ENCODE peak calls at places on chromosomes 11 and 22, in eight cellular contexts. One of them, this sample, is unnamed.

GRCh38 chr22:42742940-42743339 is 22.3 kb upstream of the A4GALT start:
- DNase-seq in EL: no peak
- DNase-seq in hippocampal formation: no peak
- DNase-seq in activated CD4-positive, alpha-beta T cell treated with anti-CD3 and anti-CD28 coated beads, Interleukin-2, amount 50 U/mL, for 24 hours: no peak
- DNase-seq in HAP-1: no peak
- DNase-seq in retina: no peak
- DNase-seq in HCEC 1CT: no peak
- DNase-seq in AG10803: peak; percentile 61
- DNase-seq in this sample: no peak

GRCh38 chr22:49691256-49691655 is 136.4 kb downstream of the BRD1 start:
- DNase-seq in hippocampal formation: no peak
- DNase-seq in HCEC 1CT: no peak
- DNase-seq in HAP-1: no peak
- DNase-seq in retina: no peak
- DNase-seq in EL: no peak
- DNase-seq in AG10803: no peak
- DNase-seq in activated CD4-positive, alpha-beta T cell treated with anti-CD3 and anti-CD28 coated beads, Interleukin-2, amount 50 U/mL, for 24 hours: no peak
- DNase-seq in this sample: no peak

GRCh38 chr11:131688056-131688693 is 317.8 kb downstream of the NTM start:
- DNase-seq in retina: peak; percentile 91
- DNase-seq in HAP-1: peak; percentile 63
- DNase-seq in AG10803: peak; percentile 55
- DNase-seq in activated CD4-positive, alpha-beta T cell treated with anti-CD3 and anti-CD28 coated beads, Interleukin-2, amount 50 U/mL, for 24 hours: no peak
- DNase-seq in HCEC 1CT: peak; percentile 56
- DNase-seq in EL: peak; percentile 53
- DNase-seq in hippocampal formation: peak; percentile 15
- DNase-seq in this sample: no peak

GRCh38 chr11:69501891-69502860 is 20.7 kb downstream of the LINC01488 start:
- DNase-seq in EL: no peak
- DNase-seq in hippocampal formation: no peak
- DNase-seq in activated CD4-positive, alpha-beta T cell treated with anti-CD3 and anti-CD28 coated beads, Interleukin-2, amount 50 U/mL, for 24 hours: no peak
- DNase-seq in HCEC 1CT: no peak
- DNase-seq in AG10803: no peak
- DNase-seq in retina: no peak
- DNase-seq in HAP-1: no peak
- DNase-seq in this sample: no peak

GRCh38 chr22:46473021-46473779 is 64.2 kb downstream of the CELSR1 start:
- DNase-seq in HAP-1: no peak
- DNase-seq in EL: no peak
- DNase-seq in AG10803: no peak
- DNase-seq in HCEC 1CT: no peak
- DNase-seq in activated CD4-positive, alpha-beta T cell treated with anti-CD3 and anti-CD28 coated beads, Interleukin-2, amount 50 U/mL, for 24 hours: no peak
- DNase-seq in hippocampal formation: no peak
- DNase-seq in retina: no peak
- DNase-seq in this sample: no peak

GRCh38 chr22:36165161-36165560 is 4.6 kb upstream of the APOL3 start:
- DNase-seq in HCEC 1CT: no peak
- DNase-seq in AG10803: no peak
- DNase-seq in retina: no peak
- DNase-seq in activated CD4-positive, alpha-beta T cell treated with anti-CD3 and anti-CD28 coated beads, Interleukin-2, amount 50 U/mL, for 24 hours: no peak
- DNase-seq in HAP-1: no peak
- DNase-seq in hippocampal formation: no peak
- DNase-seq in EL: no peak
- DNase-seq in this sample: no peak

GRCh38 chr11:62242021-62242420 is at the start of gene SCGB1D2:
- DNase-seq in HAP-1: no peak
- DNase-seq in hippocampal formation: peak; percentile 2
- DNase-seq in HCEC 1CT: no peak
- DNase-seq in EL: no peak
- DNase-seq in activated CD4-positive, alpha-beta T cell treated with anti-CD3 and anti-CD28 coated beads, Interleukin-2, amount 50 U/mL, for 24 hours: no peak
- DNase-seq in AG10803: no peak
- DNase-seq in retina: no peak
- DNase-seq in this sample: no peak

GRCh38 chr11:1854949-1855885 is 2.3 kb downstream of the LSP1 start:
- DNase-seq in AG10803: no peak
- DNase-seq in EL: no peak
- DNase-seq in activated CD4-positive, alpha-beta T cell treated with anti-CD3 and anti-CD28 coated beads, Interleukin-2, amount 50 U/mL, for 24 hours: no peak
- DNase-seq in hippocampal formation: no peak
- DNase-seq in HCEC 1CT: no peak
- DNase-seq in HAP-1: no peak
- DNase-seq in retina: no peak
- DNase-seq in this sample: peak; percentile 46

GRCh38 chr11:65187146-65187675 is 5.5 kb downstream of the CAPN1 start:
- DNase-seq in hippocampal formation: no peak
- DNase-seq in activated CD4-positive, alpha-beta T cell treated with anti-CD3 and anti-CD28 coated beads, Interleukin-2, amount 50 U/mL, for 24 hours: no peak
- DNase-seq in AG10803: no peak
- DNase-seq in HAP-1: no peak
- DNase-seq in retina: no peak
- DNase-seq in EL: no peak
- DNase-seq in HCEC 1CT: no peak
- DNase-seq in this sample: no peak

GRCh38 chr11:126186708-126187481 is 24.6 kb downstream of the RPUSD4 start:
- DNase-seq in EL: no peak
- DNase-seq in AG10803: no peak
- DNase-seq in hippocampal formation: no peak
- DNase-seq in HAP-1: no peak
- DNase-seq in retina: peak; percentile 34
- DNase-seq in activated CD4-positive, alpha-beta T cell treated with anti-CD3 and anti-CD28 coated beads, Interleukin-2, amount 50 U/mL, for 24 hours: no peak
- DNase-seq in HCEC 1CT: no peak
- DNase-seq in this sample: no peak

GRCh38 chr22:34225278-34225677 is 305.0 kb upstream of the LARGE1 start:
- DNase-seq in AG10803: no peak
- DNase-seq in retina: no peak
- DNase-seq in HCEC 1CT: no peak
- DNase-seq in HAP-1: no peak
- DNase-seq in EL: no peak
- DNase-seq in activated CD4-positive, alpha-beta T cell treated with anti-CD3 and anti-CD28 coated beads, Interleukin-2, amount 50 U/mL, for 24 hours: no peak
- DNase-seq in hippocampal formation: no peak
- DNase-seq in this sample: no peak

GRCh38 chr11:121416909-121417567 is 35.1 kb upstream of the SORL1 start:
- DNase-seq in HCEC 1CT: peak; percentile 39
- DNase-seq in AG10803: peak; percentile 97
- DNase-seq in activated CD4-positive, alpha-beta T cell treated with anti-CD3 and anti-CD28 coated beads, Interleukin-2, amount 50 U/mL, for 24 hours: no peak
- DNase-seq in retina: peak; percentile 26
- DNase-seq in EL: peak; percentile 62
- DNase-seq in HAP-1: no peak
- DNase-seq in hippocampal formation: peak; percentile 40
- DNase-seq in this sample: peak; percentile 39

GRCh38 chr11:16607675-16608644 is 130.5 kb upstream of the C11orf58 start:
- DNase-seq in activated CD4-positive, alpha-beta T cell treated with anti-CD3 and anti-CD28 coated beads, Interleukin-2, amount 50 U/mL, for 24 hours: no peak
- DNase-seq in AG10803: peak; percentile 13
- DNase-seq in HCEC 1CT: peak; percentile 7
- DNase-seq in hippocampal formation: peak; percentile 47
- DNase-seq in HAP-1: peak; percentile 92
- DNase-seq in retina: peak; percentile 82
- DNase-seq in EL: peak; percentile 88
- DNase-seq in this sample: no peak

GRCh38 chr11:117794144-117794543 is 2.9 kb downstream of the DSCAML1 start:
- DNase-seq in hippocampal formation: peak; percentile 66
- DNase-seq in activated CD4-positive, alpha-beta T cell treated with anti-CD3 and anti-CD28 coated beads, Interleukin-2, amount 50 U/mL, for 24 hours: no peak
- DNase-seq in HCEC 1CT: no peak
- DNase-seq in retina: no peak
- DNase-seq in EL: no peak
- DNase-seq in AG10803: no peak
- DNase-seq in HAP-1: no peak
- DNase-seq in this sample: no peak

GRCh38 chr22:45550891-45551290 is 48.2 kb downstream of the FBLN1 start:
- DNase-seq in HAP-1: no peak
- DNase-seq in AG10803: no peak
- DNase-seq in EL: no peak
- DNase-seq in HCEC 1CT: no peak
- DNase-seq in retina: no peak
- DNase-seq in activated CD4-positive, alpha-beta T cell treated with anti-CD3 and anti-CD28 coated beads, Interleukin-2, amount 50 U/mL, for 24 hours: no peak
- DNase-seq in hippocampal formation: no peak
- DNase-seq in this sample: no peak

GRCh38 chr11:110467556-110467955 is 37.8 kb downstream of the FDX1 start:
- DNase-seq in EL: no peak
- DNase-seq in HCEC 1CT: no peak
- DNase-seq in AG10803: no peak
- DNase-seq in activated CD4-positive, alpha-beta T cell treated with anti-CD3 and anti-CD28 coated beads, Interleukin-2, amount 50 U/mL, for 24 hours: no peak
- DNase-seq in HAP-1: no peak
- DNase-seq in hippocampal formation: no peak
- DNase-seq in retina: no peak
- DNase-seq in this sample: no peak

GRCh38 chr22:17792289-17792688 is 18.0 kb upstream of the BID start:
- DNase-seq in activated CD4-positive, alpha-beta T cell treated with anti-CD3 and anti-CD28 coated beads, Interleukin-2, amount 50 U/mL, for 24 hours: no peak
- DNase-seq in EL: no peak
- DNase-seq in AG10803: no peak
- DNase-seq in retina: no peak
- DNase-seq in hippocampal formation: no peak
- DNase-seq in HCEC 1CT: no peak
- DNase-seq in HAP-1: no peak
- DNase-seq in this sample: no peak

This sample was measured in stimulated activated CD4-positive, alpha-beta T cell treated with anti-CD3 and anti-CD28 coated beads, TNF-alpha, amount 100 ng/mL, for 24 hours.